ENCODE peak calls at places on chromosomes 3 and 15, in eight cellular contexts. Q is bronchial epithelial cell, U is keratinocyte, F is spleen, T is AG04450, O is psoas muscle, Y is HCT116, V is heart left ventricle. R is an unnamed sample.

GRCh38 chr3:129606522-129607390 is at the start of gene PLXND1:
- DNase-seq in F (peak; percentile 91), T (no peak), Q (no peak), Y (no peak), O (peak; percentile 79), U (no peak), V (peak; percentile 84), R (peak; percentile 74)

GRCh38 chr3:72629191-72629611 is 219.0 kb downstream of the SHQ1 start:
- DNase-seq in U (no peak), T (no peak), Y (no peak), F (no peak), O (no peak), V (no peak), Q (peak; percentile 85), R (no peak)

GRCh38 chr3:184234671-184235380 is 5.4 kb downstream of the VWA5B2 start:
- DNase-seq in Q (no peak), U (no peak), T (no peak), F (no peak), O (no peak), Y (no peak), V (no peak), R (no peak)

GRCh38 chr3:53170325-53171108 is 9.5 kb downstream of the PRKCD start:
- DNase-seq in V (peak; percentile 27), Q (no peak), T (no peak), O (no peak), F (peak; percentile 89), U (no peak), Y (no peak), R (no peak)

GRCh38 chr15:58203537-58203936 is 65.4 kb downstream of the AQP9 start:
- DNase-seq in O (no peak), T (peak; percentile 96), F (no peak), U (no peak), V (no peak), Y (no peak), Q (no peak), R (no peak)

GRCh38 chr3:65048151-65048550 is 360.4 kb upstream of the ADAMTS9 start:
- DNase-seq in F (no peak), U (peak; percentile 26), Y (no peak), O (no peak), V (no peak), T (no peak), Q (peak; percentile 29), R (no peak)

GRCh38 chr3:77055841-77056341 is 16.0 kb downstream of the ROBO2 start:
- DNase-seq in O (no peak), U (peak; percentile 40), Y (no peak), F (no peak), Q (peak; percentile 98), T (no peak), V (no peak), R (no peak)

GRCh38 chr3:27219127-27219860 is 149.9 kb downstream of the NEK10 start:
- DNase-seq in Q (peak; percentile 49), U (no peak), O (no peak), V (no peak), T (no peak), F (no peak), Y (no peak), R (no peak)

GRCh38 chr3:24139463-24140412 is 194.7 kb downstream of the NR1D2 start:
- DNase-seq in Y (no peak), V (no peak), F (no peak), U (no peak), Q (no peak), O (no peak), T (no peak), R (no peak)

GRCh38 chr3:43024183-43024865 is 45.2 kb downstream of the GASK1A start:
- DNase-seq in F (no peak), Q (no peak), U (no peak), T (no peak), V (no peak), Y (no peak), O (no peak), R (no peak)

GRCh38 chr15:59473226-59473625 is 35.2 kb downstream of the FAM81A start:
- DNase-seq in T (no peak), O (no peak), V (no peak), Q (no peak), F (no peak), U (no peak), Y (no peak), R (no peak)

GRCh38 chr3:11282250-11283125 is 10.3 kb downstream of the ATG7 start:
- DNase-seq in V (peak; percentile 57), U (no peak), T (no peak), O (peak; percentile 45), Y (no peak), Q (no peak), F (no peak), R (peak; percentile 81)

GRCh38 chr3:117355566-117355965 is 646.0 kb downstream of the TUSC7 start:
- DNase-seq in O (no peak), U (no peak), F (no peak), Q (peak; percentile 14), V (no peak), Y (no peak), T (no peak), R (peak; percentile 32)

GRCh38 chr15:67085818-67086649 is 20.6 kb downstream of the SMAD3 start:
- DNase-seq in U (no peak), Y (no peak), Q (peak; percentile 47), F (no peak), O (no peak), V (no peak), T (peak; percentile 62), R (no peak)

GRCh38 chr15:89783111-89783860 is 7.2 kb downstream of the MESP2 start:
- DNase-seq in F (peak; percentile 73), Y (no peak), T (no peak), V (no peak), Q (no peak), O (no peak), U (no peak), R (peak; percentile 25)

GRCh38 chr15:75032391-75032790 is 9.0 kb downstream of the PPCDC start:
- DNase-seq in F (no peak), Y (no peak), U (no peak), V (no peak), Q (no peak), T (no peak), O (no peak), R (no peak)

GRCh38 chr3:14431928-14432834 is 29.8 kb downstream of the SLC6A6 start:
- DNase-seq in U (no peak), Y (peak; percentile 74), F (peak; percentile 99), O (peak; percentile 89), V (peak; percentile 88), Q (peak; percentile 85), T (no peak), R (no peak)

GRCh38 chr3:127669541-127670228 is 3.1 kb upstream of the ABTB1 start:
- DNase-seq in O (no peak), Y (no peak), Q (no peak), V (peak; percentile 3), T (no peak), U (no peak), F (peak; percentile 75), R (peak; percentile 22)

GRCh38 chr3:124363451-124363850 is 366.8 kb upstream of the UMPS start:
- DNase-seq in T (peak; percentile 16), U (no peak), F (no peak), Q (peak; percentile 69), V (no peak), Y (no peak), O (no peak), R (no peak)

GRCh38 chr3:181690769-181691168 is 21.0 kb upstream of the SOX2 start:
- DNase-seq in F (no peak), T (no peak), V (no peak), U (no peak), Y (no peak), O (no peak), Q (no peak), R (no peak)

GRCh38 chr3:181693280-181693679 is 18.4 kb upstream of the SOX2 start:
- DNase-seq in F (no peak), V (no peak), Q (no peak), T (no peak), O (no peak), Y (no peak), U (no peak), R (no peak)

GRCh38 chr3:181691951-181692849 is 19.5 kb upstream of the SOX2 start:
- DNase-seq in Q (no peak), U (no peak), T (no peak), F (no peak), O (no peak), V (no peak), Y (no peak), R (no peak)

GRCh38 chr3:181694805-181695660 is 16.7 kb upstream of the SOX2 start:
- DNase-seq in V (no peak), Q (peak; percentile 15), T (no peak), U (no peak), O (peak; percentile 68), Y (no peak), F (peak; percentile 71), R (peak; percentile 62)

DNA sequence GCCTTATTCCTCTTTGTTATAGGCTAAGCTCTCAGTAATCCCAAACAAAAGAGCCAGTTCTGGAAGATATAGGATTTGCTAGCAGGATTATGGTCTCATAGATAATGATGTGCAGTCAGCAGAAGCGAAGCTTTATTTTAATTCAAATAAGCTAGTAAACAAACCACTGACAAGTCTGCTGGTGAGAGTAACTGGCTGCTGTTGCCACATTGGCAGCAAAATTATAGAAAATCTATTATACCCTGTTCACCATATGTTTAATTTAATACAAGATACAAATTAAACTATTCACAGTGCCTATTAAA is 18.9 kb upstream of the SOX2 start:
- DNase-seq in Q (no peak), O (no peak), F (no peak), Y (no peak), U (no peak), V (no peak), T (no peak), R (no peak)
- H3K27me3 ChIP-seq in Q (no peaks in the 10 kb centered on the region), O (no peaks in the 10 kb centered on the region), F (peaks cover 34% of the 10 kb centered on the region), Y (no peaks in the 10 kb centered on the region), U (peaks cover 20% of the 10 kb centered on the region), V (peaks cover 34% of the 10 kb centered on the region), T (peaks cover 25% of the 10 kb centered on the region), R (no peaks in the 10 kb centered on the region)

GRCh38 chr15:94269954-94270353 is 38.6 kb downstream of the MCTP2 start:
- DNase-seq in Q (no peak), V (no peak), Y (no peak), T (no peak), U (no peak), F (no peak), O (no peak), R (no peak)
- H3K4me3 ChIP-seq in Q (no peak overlapping the region), V (no peak overlapping the region), Y (no peak overlapping the region), T (no peak overlapping the region), U (no peak overlapping the region), F (no peak overlapping the region), O (no peak overlapping the region), R (no peak overlapping the region)

GRCh38 chr3:49620728-49621127 is 53.4 kb upstream of the APEH start:
- DNase-seq in V (no peak), F (no peak), U (no peak), Q (no peak), T (no peak), Y (no peak), O (no peak), R (no peak)
- TF ChIP-seq CTCF in V (no peak), F (no peak), U (no peak), Q (no peak), T (no peak), Y (no peak), O (no peak), R (no peak)

DNA sequence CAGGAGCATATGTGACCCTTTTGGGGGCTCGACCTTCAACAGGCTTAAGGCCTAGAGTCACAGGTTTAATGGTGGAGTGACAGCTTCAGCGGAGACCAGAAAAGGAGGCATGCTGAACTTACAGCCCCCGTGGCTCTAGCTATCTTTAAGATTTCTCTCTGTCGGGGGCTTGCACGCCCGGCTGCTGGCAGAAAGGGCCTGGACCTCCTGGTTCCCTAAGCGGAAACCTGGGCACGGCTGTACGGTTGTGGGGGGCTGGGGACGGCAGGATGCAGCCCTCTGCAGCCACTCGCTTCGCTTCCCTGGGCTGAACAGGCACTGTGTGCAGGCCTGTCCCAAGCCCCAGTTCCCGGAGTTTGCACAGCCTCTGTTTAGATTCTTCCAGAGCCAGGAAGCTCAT is 513 bp upstream of the CACNA2D2 start:
- DNase-seq in V (no peak), Y (no peak), T (no peak), Q (no peak), F (no peak), O (no peak), U (no peak), R (no peak)
- H3K27me3 ChIP-seq in V (peaks cover 8% of the 10 kb centered on the region), Y (no peaks in the 10 kb centered on the region), T (peaks cover 46% of the 10 kb centered on the region), Q (peaks cover 27% of the 10 kb centered on the region), F (peaks cover 9% of the 10 kb centered on the region), O (no peaks in the 10 kb centered on the region), U (peaks cover 47% of the 10 kb centered on the region), R (no peaks in the 10 kb centered on the region)

R was measured in dorsolateral prefrontal cortex.